ENCODE peak calls at places on chromosomes 3 and 15, in four cellular contexts. I, R, M and J are unnamed samples.

GRCh38 chr3:89380006-89380405 is 272.6 kb downstream of the EPHA3 start:
- DNase-seq in I (no peak), R (no peak), M (no peak), J (no peak)

GRCh38 chr3:131914090-131914691 is 120.6 kb downstream of the CPNE4 start:
- DNase-seq in R (no peak), I (no peak), M (no peak), J (no peak)

GRCh38 chr3:45127130-45127822 is 18.9 kb downstream of the CDCP1 start:
- DNase-seq in M (no peak), I (no peak), R (no peak), J (no peak)

GRCh38 chr3:65671004-65671403 is 367.7 kb downstream of the MAGI1 start:
- DNase-seq in R (no peak), I (no peak), M (no peak), J (no peak)

GRCh38 chr3:173275740-173276139 is 121.8 kb upstream of the NLGN1 start:
- DNase-seq in M (no peak), R (no peak), I (peak; percentile 41), J (no peak)

GRCh38 chr3:156455839-156456238 is 99.1 kb downstream of the SSR3 start:
- DNase-seq in I (peak; percentile 85), R (no peak), M (peak; percentile 57), J (no peak)

GRCh38 chr3:181317521-181317920 is 328.0 kb upstream of the DNAJC19 start:
- DNase-seq in R (peak; percentile 13), I (no peak), M (no peak), J (no peak)

GRCh38 chr3:170204023-170204472 is 18.2 kb upstream of the PRKCI start:
- DNase-seq in I (no peak), R (no peak), M (no peak), J (no peak)

GRCh38 chr15:58703610-58704009 is 45.9 kb downstream of the ADAM10 start:
- DNase-seq in R (no peak), M (no peak), I (no peak), J (no peak)

DNA sequence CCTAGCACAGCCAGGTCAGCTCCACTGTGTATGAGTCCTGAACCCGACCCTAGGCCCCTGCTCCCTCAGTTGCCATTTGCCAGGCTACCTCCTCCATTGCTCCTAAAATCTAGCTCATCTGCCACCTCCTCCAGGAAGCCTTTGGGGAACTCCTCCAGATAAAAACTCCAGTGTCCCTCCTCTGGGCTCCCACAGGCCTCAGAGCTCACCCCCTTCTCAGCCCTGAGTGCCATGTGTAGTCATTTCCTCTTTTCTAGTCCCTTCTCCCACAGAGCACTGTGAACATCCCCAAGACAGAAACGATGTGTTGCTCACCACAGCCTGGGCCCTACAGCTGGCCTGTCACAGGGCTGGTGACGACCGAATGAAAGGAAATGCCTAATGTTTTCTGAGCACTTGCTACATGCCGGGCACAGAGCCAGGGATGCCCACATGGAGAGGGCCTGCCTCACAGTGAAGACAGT is 61.0 kb downstream of the IQSEC1 start:
- DNase-seq in M (no peak), I (no peak), R (no peak), J (no peak)
- TF ChIP-seq JUND in M (no peak), I (no peak), R (no peak), J (no peak)

DNA sequence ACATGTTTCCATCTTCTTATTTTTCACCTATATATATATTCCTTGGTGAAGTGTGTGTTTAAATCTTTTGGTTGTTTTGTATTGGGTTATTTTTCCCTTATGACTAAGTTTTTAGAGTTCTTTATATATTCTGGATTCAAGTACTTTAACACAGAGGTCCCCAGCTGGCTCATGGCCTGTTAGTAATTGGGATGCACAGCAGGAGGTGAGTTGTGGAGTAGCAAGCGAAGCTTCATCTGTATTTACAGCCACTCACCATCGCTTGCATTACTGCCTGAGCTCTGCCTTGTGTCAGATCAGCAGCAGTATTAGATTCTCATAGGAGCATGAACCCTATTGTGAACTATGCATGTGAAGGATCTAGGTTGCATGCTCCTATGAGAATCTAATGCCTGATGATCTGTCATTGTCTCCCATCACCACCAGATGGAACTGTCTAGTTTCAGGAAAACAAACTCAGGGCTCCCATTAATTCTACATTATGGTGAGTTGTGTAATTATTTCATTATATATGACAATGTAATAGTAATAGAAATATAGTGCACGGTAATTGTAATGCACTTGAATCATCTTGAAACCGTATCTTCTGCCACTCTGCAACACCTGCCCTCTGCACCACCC is 151.6 kb downstream of the RSRC1 start:
- DNase-seq in R (no peak), M (no peak), I (no peak), J (no peak)
- TF ChIP-seq JUND in R (no peak), M (no peak), I (no peak), J (no peak)

GRCh38 chr3:12796171-12797123 is at the start of gene CAND2:
- DNase-seq in I (peak; percentile 78), M (peak; percentile 71), R (peak; percentile 86), J (no peak)
- TF ChIP-seq JUND in I (peak; percentile 26), M (no peak), R (no peak), J (no peak)

GRCh38 chr3:87318609-87319008 is 42.2 kb upstream of the POU1F1 start:
- DNase-seq in M (no peak), I (no peak), R (no peak), J (no peak)
- TF ChIP-seq JUND in M (no peak), I (no peak), R (no peak), J (no peak)

GRCh38 chr3:144055604-144056003 is 84.0 kb downstream of the DIPK2A start:
- DNase-seq in M (no peak), I (no peak), R (no peak), J (no peak)
- TF ChIP-seq JUND in M (no peak), I (no peak), R (no peak), J (no peak)

GRCh38 chr15:79179597-79179996 is 89.0 kb upstream of the RASGRF1 start:
- DNase-seq in R (no peak), I (no peak), M (no peak), J (no peak)

GRCh38 chr15:79186616-79187015 is 95.9 kb upstream of the ANKRD34C start:
- DNase-seq in I (no peak), M (no peak), R (no peak), J (no peak)

GRCh38 chr15:79184465-79184892 is 93.9 kb upstream of the RASGRF1 start:
- DNase-seq in I (peak; percentile 72), M (peak; percentile 87), R (peak; percentile 77), J (peak; percentile 62)

GRCh38 chr15:79180318-79180717 is 89.7 kb upstream of the RASGRF1 start:
- DNase-seq in M (no peak), I (no peak), R (no peak), J (no peak)

DNA sequence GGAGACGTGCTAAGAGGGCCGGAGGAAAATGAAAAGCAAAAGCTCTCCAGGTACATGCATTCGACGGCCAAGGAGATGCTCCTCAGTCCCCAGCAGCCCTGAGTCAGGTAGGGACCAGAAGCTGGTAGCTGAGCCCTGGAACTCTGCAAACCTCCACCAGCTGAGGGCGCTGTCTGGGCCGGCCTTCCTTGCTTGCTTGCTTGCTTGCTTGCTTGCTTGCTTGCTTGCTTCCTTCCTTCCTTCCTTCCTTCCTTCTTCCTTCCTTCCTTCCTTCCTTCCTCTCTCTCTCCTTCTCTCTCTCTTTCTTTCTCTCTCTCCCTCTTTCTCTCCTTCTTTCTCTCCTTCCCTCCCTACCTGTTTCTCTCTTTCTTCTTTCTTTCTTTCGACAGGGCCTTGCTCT is 94.6 kb upstream of the RASGRF1 start:
- DNase-seq in R (peak; percentile 41), I (peak; percentile 38), M (peak; percentile 85), J (no peak)
- TF ChIP-seq JUND in R (no peak), I (no peak), M (no peak), J (no peak)